ENCODE peak calls at places on chromosomes 5 and 9, in seven cellular contexts. One of them, this sample, is unnamed.
A peak's percentile ranks its signal among the peaks of the same experiment; 100 is the strongest.

GRCh38 chr5:80061005-80061404 is 25.9 kb downstream of the THBS4 start:
- DNase-seq in bronchial epithelial cell: no peak
- DNase-seq in GM12865: no peak
- DNase-seq in iPS-NIHi11: no peak
- DNase-seq in HTR-8/SVneo: no peak
- DNase-seq in PC-3: no peak
- DNase-seq in suprapubic skin: no peak
- DNase-seq in this sample: no peak

GRCh38 chr9:135340726-135341475 is 138.7 kb upstream of the PPP1R26 start:
- DNase-seq in GM12865: no peak
- DNase-seq in PC-3: no peak
- DNase-seq in suprapubic skin: peak; percentile 69
- DNase-seq in iPS-NIHi11: no peak
- DNase-seq in HTR-8/SVneo: no peak
- DNase-seq in bronchial epithelial cell: no peak
- DNase-seq in this sample: no peak

GRCh38 chr5:140365941-140366340 is 5.9 kb downstream of the SLC4A9 start:
- DNase-seq in bronchial epithelial cell: no peak
- DNase-seq in HTR-8/SVneo: no peak
- DNase-seq in suprapubic skin: no peak
- DNase-seq in GM12865: no peak
- DNase-seq in PC-3: no peak
- DNase-seq in iPS-NIHi11: no peak
- DNase-seq in this sample: no peak

GRCh38 chr5:133682496-133682895 is 70.2 kb upstream of the FSTL4 start:
- DNase-seq in GM12865: no peak
- DNase-seq in PC-3: no peak
- DNase-seq in HTR-8/SVneo: no peak
- DNase-seq in iPS-NIHi11: no peak
- DNase-seq in suprapubic skin: peak; percentile 48
- DNase-seq in bronchial epithelial cell: no peak
- DNase-seq in this sample: no peak

GRCh38 chr5:78405820-78406750 is 45.7 kb downstream of the SCAMP1 start:
- DNase-seq in iPS-NIHi11: no peak
- DNase-seq in suprapubic skin: no peak
- DNase-seq in HTR-8/SVneo: peak; percentile 21
- DNase-seq in GM12865: peak; percentile 58
- DNase-seq in PC-3: peak; percentile 66
- DNase-seq in bronchial epithelial cell: peak; percentile 86
- DNase-seq in this sample: peak; percentile 18

GRCh38 chr5:16812911-16813310 is 123.2 kb downstream of the MYO10 start:
- DNase-seq in PC-3: peak; percentile 99
- DNase-seq in bronchial epithelial cell: peak; percentile 86
- DNase-seq in GM12865: no peak
- DNase-seq in HTR-8/SVneo: no peak
- DNase-seq in iPS-NIHi11: no peak
- DNase-seq in suprapubic skin: no peak
- DNase-seq in this sample: peak; percentile 51

GRCh38 chr9:117546894-117547293 is 132.0 kb upstream of the ASTN2 start:
- DNase-seq in bronchial epithelial cell: peak; percentile 12
- DNase-seq in GM12865: peak; percentile 3
- DNase-seq in suprapubic skin: no peak
- DNase-seq in iPS-NIHi11: peak; percentile 23
- DNase-seq in HTR-8/SVneo: no peak
- DNase-seq in PC-3: no peak
- DNase-seq in this sample: no peak

GRCh38 chr5:134526483-134527155 is 1.1 kb downstream of the JADE2 start:
- DNase-seq in PC-3: peak; percentile 72
- DNase-seq in iPS-NIHi11: peak; percentile 70
- DNase-seq in GM12865: peak; percentile 83
- DNase-seq in HTR-8/SVneo: no peak
- DNase-seq in suprapubic skin: peak; percentile 90
- DNase-seq in bronchial epithelial cell: no peak
- DNase-seq in this sample: no peak

GRCh38 chr9:33239922-33240321 is at the start of gene SPINK4:
- DNase-seq in iPS-NIHi11: no peak
- DNase-seq in GM12865: no peak
- DNase-seq in bronchial epithelial cell: no peak
- DNase-seq in HTR-8/SVneo: no peak
- DNase-seq in suprapubic skin: peak; percentile 70
- DNase-seq in PC-3: no peak
- DNase-seq in this sample: no peak

GRCh38 chr9:112784020-112784788 is 33.6 kb downstream of the SNX30 start:
- DNase-seq in HTR-8/SVneo: no peak
- DNase-seq in suprapubic skin: no peak
- DNase-seq in GM12865: no peak
- DNase-seq in iPS-NIHi11: peak; percentile 65
- DNase-seq in bronchial epithelial cell: peak; percentile 29
- DNase-seq in PC-3: no peak
- DNase-seq in this sample: no peak

GRCh38 chr9:15018238-15018637 is 108.0 kb upstream of the FREM1 start:
- DNase-seq in suprapubic skin: no peak
- DNase-seq in bronchial epithelial cell: peak; percentile 37
- DNase-seq in HTR-8/SVneo: no peak
- DNase-seq in PC-3: peak; percentile 22
- DNase-seq in GM12865: no peak
- DNase-seq in iPS-NIHi11: peak; percentile 26
- DNase-seq in this sample: no peak

GRCh38 chr5:5705010-5705409 is 282.5 kb downstream of the ICE1 start:
- DNase-seq in suprapubic skin: no peak
- DNase-seq in bronchial epithelial cell: peak; percentile 8
- DNase-seq in GM12865: no peak
- DNase-seq in iPS-NIHi11: no peak
- DNase-seq in PC-3: no peak
- DNase-seq in HTR-8/SVneo: no peak
- DNase-seq in this sample: no peak

GRCh38 chr5:147751156-147751830 is 31.2 kb downstream of the JAKMIP2 start:
- DNase-seq in iPS-NIHi11: no peak
- DNase-seq in GM12865: no peak
- DNase-seq in bronchial epithelial cell: no peak
- DNase-seq in PC-3: no peak
- DNase-seq in suprapubic skin: no peak
- DNase-seq in HTR-8/SVneo: no peak
- DNase-seq in this sample: no peak

GRCh38 chr5:116763987-116764866 is 189.6 kb upstream of the SEMA6A start:
- DNase-seq in HTR-8/SVneo: no peak
- DNase-seq in GM12865: peak; percentile 95
- DNase-seq in iPS-NIHi11: no peak
- DNase-seq in bronchial epithelial cell: peak; percentile 96
- DNase-seq in PC-3: no peak
- DNase-seq in suprapubic skin: no peak
- DNase-seq in this sample: peak; percentile 7

GRCh38 chr9:98790601-98791146 is 5.7 kb downstream of the ANKS6 start:
- DNase-seq in GM12865: no peak
- DNase-seq in bronchial epithelial cell: no peak
- DNase-seq in PC-3: no peak
- DNase-seq in suprapubic skin: no peak
- DNase-seq in HTR-8/SVneo: no peak
- DNase-seq in iPS-NIHi11: no peak
- DNase-seq in this sample: no peak

GRCh38 chr9:74533253-74533652 is 36.1 kb downstream of the RORB start:
- DNase-seq in bronchial epithelial cell: no peak
- DNase-seq in iPS-NIHi11: no peak
- DNase-seq in HTR-8/SVneo: no peak
- DNase-seq in suprapubic skin: no peak
- DNase-seq in GM12865: no peak
- DNase-seq in PC-3: no peak
- DNase-seq in this sample: no peak